ENCODE peak calls at places on chromosomes 4 and X, in seven cellular contexts. J is BE2C, A is tibial nerve, R is fibroblast of lung, Y is uterus, W is AG10803, P is kidney. I is an unnamed sample.

GRCh38 chr4:88674989-88675388 is 22.6 kb downstream of the NAP1L5 start:
- DNase-seq in J (no peak), A (no peak), R (peak), Y (no peak), W (peak), P (no peak), I (no peak)

GRCh38 chr4:27205994-27206393 is 345.4 kb downstream of the STIM2 start:
- DNase-seq in J (no peak), A (no peak), R (peak), Y (no peak), W (no peak), P (no peak), I (no peak)

GRCh38 chrX:152861116-152861515 is 30.3 kb downstream of the NSDHL start:
- DNase-seq in J (peak), A (no peak), R (peak), Y (no peak), W (peak), P (no peak), I (no peak)

GRCh38 chrX:129230850-129231512 is 292.3 kb downstream of the SMARCA1 start:
- DNase-seq in J (no peak), A (no peak), R (no peak), Y (no peak), W (no peak), P (no peak), I (no peak)

GRCh38 chrX:16839852-16840460 is 30.2 kb downstream of the RBBP7 start:
- DNase-seq in J (no peak), A (no peak), R (peak), Y (peak), W (peak), P (no peak), I (no peak)

GRCh38 chr4:78645853-78646757 is 94.5 kb downstream of the ANXA3 start:
- DNase-seq in J (no peak), A (peak), R (peak), Y (peak), W (peak), P (peak), I (peak)

GRCh38 chrX:65781845-65782244 is 114.4 kb downstream of the MSN start:
- DNase-seq in J (no peak), A (no peak), R (no peak), Y (no peak), W (peak), P (no peak), I (no peak)

GRCh38 chrX:148874621-148875020 is 374.2 kb downstream of the AFF2 start:
- DNase-seq in J (no peak), A (no peak), R (peak), Y (no peak), W (peak), P (no peak), I (no peak)

GRCh38 chr4:87012265-87012953 is 77.6 kb downstream of the AFF1 start:
- DNase-seq in J (no peak), A (no peak), R (no peak), Y (no peak), W (no peak), P (no peak), I (no peak)

GRCh38 chr4:6150046-6150735 is 50.2 kb downstream of the JAKMIP1 start:
- DNase-seq in J (no peak), A (no peak), R (no peak), Y (no peak), W (no peak), P (no peak), I (no peak)

GRCh38 chr4:88137112-88137511 is 21.3 kb downstream of the ABCG2 start:
- DNase-seq in J (no peak), A (no peak), R (peak), Y (no peak), W (no peak), P (no peak), I (no peak)

GRCh38 chr4:139763668-139764067 is 98.0 kb downstream of the MGST2 start:
- DNase-seq in J (no peak), A (no peak), R (no peak), Y (no peak), W (no peak), P (no peak), I (no peak)

GRCh38 chr4:173735055-173735454 is 205.0 kb upstream of the HAND2 start:
- DNase-seq in J (no peak), A (no peak), R (no peak), Y (peak), W (peak), P (no peak), I (no peak)

GRCh38 chr4:148834804-148835598 is 392.8 kb upstream of the NR3C2 start:
- DNase-seq in J (peak), A (no peak), R (peak), Y (no peak), W (peak), P (peak), I (no peak)

GRCh38 chrX:26918633-26919032 is 544.5 kb downstream of the PPP4R3C start:
- DNase-seq in J (no peak), A (no peak), R (no peak), Y (no peak), W (no peak), P (no peak), I (no peak)
- TF ChIP-seq CTCF in J (peak), A (no peak), R (no peak), Y (no peak), W (no peak), P (no peak), I (peak)

GRCh38 chr4:73853246-73853704 is at the start of gene PF4V1:
- DNase-seq in J (no peak), A (no peak), R (peak), Y (no peak), W (no peak), P (peak), I (no peak)
- TF ChIP-seq CTCF in J (no peak), A (peak), R (peak), Y (no peak), W (peak), P (peak), I (peak)

GRCh38 chrX:11363069-11363594 is 69.9 kb downstream of the AMELX start:
- DNase-seq in J (no peak), A (no peak), R (no peak), Y (no peak), W (no peak), P (no peak), I (no peak)
- TF ChIP-seq CTCF in J (no peak), A (no peak), R (no peak), Y (no peak), W (no peak), P (no peak), I (no peak)

GRCh38 chr4:187865914-187866313 is 129.7 kb upstream of the ZFP42 start:
- DNase-seq in J (no peak), A (no peak), R (no peak), Y (no peak), W (no peak), P (no peak), I (no peak)
- TF ChIP-seq CTCF in J (no peak), A (no peak), R (no peak), Y (no peak), W (no peak), P (no peak), I (no peak)

DNA sequence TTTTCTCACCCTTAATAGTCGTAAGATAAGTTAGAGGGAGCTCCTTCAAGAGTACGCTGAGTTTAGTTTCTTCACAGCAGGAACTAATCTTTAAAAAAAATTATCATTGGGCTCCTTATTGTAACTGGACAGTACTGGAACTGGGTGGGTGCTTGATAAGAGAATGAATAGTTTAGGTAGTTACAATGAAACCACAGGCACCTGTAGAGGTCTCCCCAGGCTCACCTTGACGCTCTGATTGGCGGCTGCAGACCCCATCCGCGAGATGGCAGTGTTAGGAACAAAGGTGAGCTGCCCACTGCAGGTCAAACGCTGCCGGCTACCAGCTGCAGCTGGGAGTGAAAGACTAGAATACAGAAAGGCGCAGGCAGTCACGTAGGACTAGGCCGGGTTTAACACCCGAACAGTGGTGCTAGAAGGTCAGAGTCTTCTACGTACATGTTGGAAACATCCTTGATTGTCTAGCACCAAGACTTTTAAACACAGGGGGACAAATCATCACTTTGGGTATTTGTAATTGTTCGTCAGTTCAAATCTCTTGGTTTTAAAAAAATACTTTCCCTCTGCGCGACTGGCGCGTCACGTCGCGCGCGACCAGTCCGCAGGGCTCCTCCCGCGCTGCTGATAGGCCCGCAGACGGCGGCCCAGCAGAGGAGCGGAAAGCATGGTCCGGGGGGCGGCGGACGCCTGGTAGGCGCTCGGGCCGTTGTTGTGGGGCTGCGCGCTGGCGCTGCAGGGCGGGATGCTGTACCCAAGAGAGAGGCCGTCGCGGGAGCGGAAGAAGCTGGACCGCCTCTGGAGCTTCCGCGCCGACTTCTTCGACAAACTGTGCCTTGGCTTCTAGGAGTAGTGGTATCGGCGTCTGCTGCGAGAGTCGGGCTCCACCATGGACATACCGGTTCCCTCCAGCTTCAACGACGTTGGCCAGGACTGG is 45.6 kb downstream of the SMARCA5 start:
- DNase-seq in J (peak), A (peak), R (peak), Y (peak), W (peak), P (peak), I (peak)
- TF ChIP-seq CTCF in J (peak), A (peak), R (peak), Y (peak), W (peak), P (peak), I (peak)

I was measured in keratinocyte.